ENCODE peak calls at places on chromosomes 7 and 10, in eight cellular contexts. One of them, this sample, is unnamed.

GRCh38 chr10:93288679-93289634 is 193.2 kb downstream of the MYOF start:
- DNase-seq in adrenal gland: peak; percentile 67
- DNase-seq in sigmoid colon: peak; percentile 74
- DNase-seq in IMR-90: peak; percentile 84
- DNase-seq in uterus: peak; percentile 29
- DNase-seq in tibial nerve: peak; percentile 82
- DNase-seq in transverse colon: peak; percentile 67
- DNase-seq in stomach: peak; percentile 77
- DNase-seq in this sample: peak; percentile 73

GRCh38 chr10:76116523-76116922 is 685.1 kb downstream of the LRMDA start:
- DNase-seq in tibial nerve: no peak
- DNase-seq in transverse colon: no peak
- DNase-seq in adrenal gland: no peak
- DNase-seq in IMR-90: no peak
- DNase-seq in uterus: no peak
- DNase-seq in sigmoid colon: no peak
- DNase-seq in stomach: no peak
- DNase-seq in this sample: no peak

GRCh38 chr10:43355749-43356371 is 15.6 kb upstream of the FXYD4 start:
- DNase-seq in transverse colon: peak; percentile 65
- DNase-seq in IMR-90: no peak
- DNase-seq in tibial nerve: no peak
- DNase-seq in adrenal gland: no peak
- DNase-seq in sigmoid colon: no peak
- DNase-seq in stomach: no peak
- DNase-seq in uterus: no peak
- DNase-seq in this sample: peak; percentile 16

GRCh38 chr7:43692582-43693373 is 36.5 kb downstream of the COA1 start:
- DNase-seq in uterus: no peak
- DNase-seq in sigmoid colon: no peak
- DNase-seq in transverse colon: no peak
- DNase-seq in IMR-90: peak; percentile 35
- DNase-seq in stomach: no peak
- DNase-seq in adrenal gland: no peak
- DNase-seq in tibial nerve: no peak
- DNase-seq in this sample: no peak

GRCh38 chr7:94605031-94605430 is 50.9 kb downstream of the SGCE start:
- DNase-seq in stomach: no peak
- DNase-seq in IMR-90: peak; percentile 8
- DNase-seq in transverse colon: no peak
- DNase-seq in uterus: no peak
- DNase-seq in tibial nerve: no peak
- DNase-seq in sigmoid colon: no peak
- DNase-seq in adrenal gland: no peak
- DNase-seq in this sample: no peak

GRCh38 chr10:51231754-51232153 is 157.5 kb downstream of the PRKG1 start:
- DNase-seq in sigmoid colon: no peak
- DNase-seq in transverse colon: no peak
- DNase-seq in stomach: no peak
- DNase-seq in uterus: no peak
- DNase-seq in IMR-90: no peak
- DNase-seq in adrenal gland: peak; percentile 21
- DNase-seq in tibial nerve: no peak
- DNase-seq in this sample: no peak

GRCh38 chr10:31773749-31774148 is 154.9 kb downstream of the ARHGAP12 start:
- DNase-seq in sigmoid colon: no peak
- DNase-seq in transverse colon: no peak
- DNase-seq in uterus: no peak
- DNase-seq in stomach: no peak
- DNase-seq in adrenal gland: no peak
- DNase-seq in tibial nerve: no peak
- DNase-seq in IMR-90: no peak
- DNase-seq in this sample: no peak

GRCh38 chr10:58266003-58266825 is 1.5 kb downstream of the IPMK start:
- DNase-seq in tibial nerve: no peak
- DNase-seq in IMR-90: peak; percentile 78
- DNase-seq in uterus: no peak
- DNase-seq in transverse colon: no peak
- DNase-seq in stomach: no peak
- DNase-seq in adrenal gland: peak; percentile 21
- DNase-seq in sigmoid colon: no peak
- DNase-seq in this sample: no peak

GRCh38 chr10:48243487-48243886 is 31.0 kb downstream of the FRMPD2 start:
- DNase-seq in stomach: no peak
- DNase-seq in transverse colon: no peak
- DNase-seq in adrenal gland: no peak
- DNase-seq in tibial nerve: no peak
- DNase-seq in sigmoid colon: peak; percentile 61
- DNase-seq in uterus: no peak
- DNase-seq in IMR-90: no peak
- DNase-seq in this sample: no peak

DNA sequence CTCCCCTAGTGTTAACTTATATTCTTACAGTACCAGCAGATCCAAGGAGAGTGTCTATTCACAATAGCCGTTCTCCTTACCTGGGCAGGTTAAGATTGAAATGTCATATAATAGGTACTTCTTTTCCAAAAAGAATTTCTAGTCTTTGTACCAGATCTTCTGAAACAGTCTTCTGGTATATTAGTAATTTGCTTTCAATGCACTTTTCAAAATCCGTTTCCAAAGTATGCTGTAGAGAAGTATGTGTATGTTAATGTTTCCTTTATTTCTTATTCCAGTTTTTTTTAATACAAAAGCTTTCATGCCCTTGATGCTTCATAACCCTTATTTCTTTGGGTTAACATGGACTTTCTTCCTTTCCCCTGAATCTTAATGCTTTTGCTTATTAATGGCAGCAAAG is 188.2 kb downstream of the MLLT10 start:
- DNase-seq in stomach: no peak
- DNase-seq in IMR-90: no peak
- DNase-seq in uterus: no peak
- DNase-seq in adrenal gland: no peak
- DNase-seq in tibial nerve: no peak
- DNase-seq in sigmoid colon: no peak
- DNase-seq in transverse colon: no peak
- DNase-seq in this sample: no peak
- TF ChIP-seq CTCF in stomach: no peak
- TF ChIP-seq CTCF in IMR-90: no peak
- TF ChIP-seq CTCF in uterus: no peak
- TF ChIP-seq CTCF in adrenal gland: no peak
- TF ChIP-seq CTCF in tibial nerve: no peak
- TF ChIP-seq CTCF in sigmoid colon: no peak
- TF ChIP-seq CTCF in transverse colon: no peak
- TF ChIP-seq CTCF in this sample: no peak

DNA sequence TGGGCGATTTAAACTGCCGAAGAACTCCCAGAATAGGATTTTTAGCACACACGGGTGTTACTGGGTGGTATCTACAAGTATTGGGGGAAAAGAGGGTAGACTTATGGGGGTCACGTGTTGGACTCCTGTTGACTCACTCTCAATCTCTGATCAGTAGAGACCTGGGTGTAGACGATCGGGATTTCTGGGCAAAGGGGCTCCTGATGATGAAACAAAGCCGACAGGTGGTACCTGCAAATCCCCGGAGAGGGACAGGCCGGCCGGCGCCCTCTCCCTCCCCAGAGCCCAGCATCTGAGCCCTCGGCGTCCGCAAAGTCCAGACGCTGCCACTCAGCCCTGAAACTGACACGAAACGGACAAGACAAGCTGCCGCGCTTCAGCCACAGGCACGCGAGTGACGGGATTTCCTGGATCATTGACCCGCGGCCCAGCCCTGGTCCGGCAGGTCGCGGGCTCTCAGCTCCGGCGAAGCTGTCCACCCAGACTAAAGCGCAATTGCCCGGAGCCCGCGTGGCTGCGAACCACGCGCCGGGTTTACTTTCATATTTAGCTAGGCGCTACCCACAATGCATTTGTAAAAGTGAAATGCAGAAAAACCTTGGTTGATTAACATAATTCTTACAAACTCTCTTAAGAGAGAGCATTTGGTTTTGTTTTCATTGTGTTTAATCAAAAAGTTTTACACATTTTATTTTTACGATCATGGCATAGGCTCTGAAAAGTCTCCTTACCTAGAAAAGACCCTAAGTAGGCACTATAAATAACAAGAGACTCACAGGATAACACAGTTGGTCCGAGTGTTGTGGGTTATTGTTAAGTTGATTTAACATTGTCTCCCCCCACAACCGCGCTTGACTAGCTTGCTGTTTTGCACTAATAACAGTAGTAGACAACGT is 56.9 kb upstream of the EZH2 start:
- DNase-seq in stomach: peak; percentile 80
- DNase-seq in transverse colon: peak; percentile 82
- DNase-seq in adrenal gland: peak; percentile 85
- DNase-seq in tibial nerve: peak; percentile 68
- DNase-seq in IMR-90: peak; percentile 91
- DNase-seq in uterus: peak; percentile 79
- DNase-seq in sigmoid colon: peak; percentile 90
- DNase-seq in this sample: peak; percentile 77
- TF ChIP-seq POLR2A in stomach: no peak
- TF ChIP-seq POLR2A in transverse colon: peak; percentile 31
- TF ChIP-seq POLR2A in adrenal gland: peak; percentile 67
- TF ChIP-seq POLR2A in tibial nerve: no peak
- TF ChIP-seq POLR2A in IMR-90: no peak
- TF ChIP-seq POLR2A in uterus: no peak
- TF ChIP-seq POLR2A in sigmoid colon: no peak
- TF ChIP-seq POLR2A in this sample: peak; percentile 67

GRCh38 chr7:87213252-87213651 is 6.3 kb downstream of the TMEM243 start:
- DNase-seq in IMR-90: no peak
- DNase-seq in sigmoid colon: no peak
- DNase-seq in transverse colon: no peak
- DNase-seq in adrenal gland: no peak
- DNase-seq in stomach: no peak
- DNase-seq in tibial nerve: no peak
- DNase-seq in uterus: no peak
- DNase-seq in this sample: no peak

GRCh38 chr7:87212478-87212877 is 7.1 kb downstream of the TMEM243 start:
- DNase-seq in tibial nerve: no peak
- DNase-seq in uterus: no peak
- DNase-seq in transverse colon: no peak
- DNase-seq in sigmoid colon: no peak
- DNase-seq in IMR-90: no peak
- DNase-seq in stomach: no peak
- DNase-seq in adrenal gland: no peak
- DNase-seq in this sample: no peak

GRCh38 chr7:87216701-87217508 is 2.6 kb downstream of the TMEM243 start:
- DNase-seq in sigmoid colon: no peak
- DNase-seq in IMR-90: no peak
- DNase-seq in stomach: no peak
- DNase-seq in uterus: no peak
- DNase-seq in adrenal gland: no peak
- DNase-seq in transverse colon: peak; percentile 42
- DNase-seq in tibial nerve: no peak
- DNase-seq in this sample: no peak

GRCh38 chr7:87213801-87214200 is 5.7 kb downstream of the TMEM243 start:
- DNase-seq in IMR-90: no peak
- DNase-seq in stomach: no peak
- DNase-seq in tibial nerve: no peak
- DNase-seq in transverse colon: no peak
- DNase-seq in adrenal gland: no peak
- DNase-seq in uterus: no peak
- DNase-seq in sigmoid colon: no peak
- DNase-seq in this sample: no peak

DNA sequence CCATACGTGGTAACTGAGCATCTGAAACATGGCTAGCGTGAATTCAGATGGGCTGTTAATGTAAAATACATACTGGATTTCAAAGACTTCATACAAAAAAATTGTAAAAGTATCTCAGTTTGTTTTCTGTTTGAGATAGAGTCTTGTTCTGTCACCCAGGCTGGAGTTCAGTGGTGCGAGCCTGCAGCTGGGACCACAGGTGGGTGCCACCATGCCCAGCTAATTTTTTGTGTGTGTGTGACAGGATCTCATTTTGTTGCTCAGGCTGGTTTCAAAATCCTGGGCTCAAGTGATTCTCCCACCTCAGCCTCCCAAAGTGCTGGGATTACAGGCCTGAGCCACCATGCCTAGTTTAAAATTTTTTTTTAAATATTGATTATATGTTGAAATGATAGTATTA is 4.5 kb downstream of the TMEM243 start:
- DNase-seq in stomach: no peak
- DNase-seq in adrenal gland: no peak
- DNase-seq in uterus: no peak
- DNase-seq in transverse colon: no peak
- DNase-seq in tibial nerve: no peak
- DNase-seq in sigmoid colon: no peak
- DNase-seq in IMR-90: no peak
- DNase-seq in this sample: no peak
- H3K4me1 ChIP-seq in stomach: peaks cover 80% of the 10 kb centered on the region
- H3K4me1 ChIP-seq in adrenal gland: peaks cover 6% of the 10 kb centered on the region
- H3K4me1 ChIP-seq in uterus: no peaks in the 10 kb centered on the region
- H3K4me1 ChIP-seq in transverse colon: peaks cover 12% of the 10 kb centered on the region
- H3K4me1 ChIP-seq in tibial nerve: peaks cover 10% of the 10 kb centered on the region
- H3K4me1 ChIP-seq in sigmoid colon: no peaks in the 10 kb centered on the region
- H3K4me1 ChIP-seq in IMR-90: peaks cover 5% of the 10 kb centered on the region
- H3K4me1 ChIP-seq in this sample: peaks cover 34% of the 10 kb centered on the region

GRCh38 chr7:157136372-157136771 is 2.4 kb upstream of the UBE3C start:
- DNase-seq in adrenal gland: no peak
- DNase-seq in uterus: no peak
- DNase-seq in IMR-90: peak; percentile 94
- DNase-seq in sigmoid colon: no peak
- DNase-seq in transverse colon: no peak
- DNase-seq in tibial nerve: no peak
- DNase-seq in stomach: no peak
- DNase-seq in this sample: no peak
- TF ChIP-seq CTCF in adrenal gland: no peak
- TF ChIP-seq CTCF in uterus: no peak
- TF ChIP-seq CTCF in IMR-90: peak; percentile 40
- TF ChIP-seq CTCF in sigmoid colon: no peak
- TF ChIP-seq CTCF in transverse colon: no peak
- TF ChIP-seq CTCF in tibial nerve: no peak
- TF ChIP-seq CTCF in stomach: no peak
- TF ChIP-seq CTCF in this sample: peak; percentile 28

This sample was measured in body of pancreas.